ENCODE peak calls at places on chromosomes 3 and 15, in six cellular contexts. X, U, I, Y, M and D are unnamed samples.

GRCh38 chr3:171356251-171356650 is 104.0 kb downstream of the TNIK start:
- DNase-seq in X (no peak), U (no peak), I (no peak), Y (no peak), M (no peak), D (no peak)

GRCh38 chr15:70262591-70263274 is 165.0 kb upstream of the TLE3 start:
- DNase-seq in X (no peak), U (no peak), I (no peak), Y (no peak), M (no peak), D (no peak)

GRCh38 chr3:177111541-177111949 is 85.7 kb downstream of the TBL1XR1 start:
- DNase-seq in X (no peak), U (no peak), I (no peak), Y (no peak), M (no peak), D (no peak)

GRCh38 chr15:85745525-85745924 is 49.2 kb downstream of the KLHL25 start:
- DNase-seq in X (peak; percentile 57), U (no peak), I (no peak), Y (peak; percentile 18), M (no peak), D (no peak)

GRCh38 chr3:178352300-178353021 is 183.8 kb upstream of the KCNMB2 start:
- DNase-seq in X (no peak), U (no peak), I (no peak), Y (no peak), M (no peak), D (no peak)

GRCh38 chr3:33722626-33723370 is 4.7 kb upstream of the CLASP2 start:
- DNase-seq in X (no peak), U (no peak), I (no peak), Y (no peak), M (no peak), D (no peak)

GRCh38 chr15:50259276-50259675 is 6.2 kb downstream of the HDC start:
- DNase-seq in X (no peak), U (no peak), I (no peak), Y (no peak), M (no peak), D (peak; percentile 14)

GRCh38 chr3:194265505-194265892 is 85.6 kb downstream of the CPN2 start:
- DNase-seq in X (peak; percentile 98), U (peak; percentile 73), I (no peak), Y (peak; percentile 86), M (no peak), D (no peak)

GRCh38 chr3:53999725-54000124 is 108.1 kb upstream of the SELENOK start:
- DNase-seq in X (no peak), U (no peak), I (no peak), Y (no peak), M (no peak), D (no peak)

GRCh38 chr3:3648961-3649360 is 150.3 kb upstream of the LRRN1 start:
- DNase-seq in X (no peak), U (no peak), I (no peak), Y (no peak), M (no peak), D (no peak)

GRCh38 chr3:42831321-42831713 is 22.1 kb downstream of the ACKR2 start:
- DNase-seq in X (peak; percentile 79), U (peak; percentile 74), I (peak; percentile 65), Y (peak; percentile 92), M (peak; percentile 76), D (peak; percentile 84)

GRCh38 chr15:76310470-76311070 is 699 bp downstream of the ETFA start:
- DNase-seq in X (no peak), U (no peak), I (no peak), Y (peak; percentile 55), M (no peak), D (peak; percentile 71)

GRCh38 chr3:172142074-172143059 is 103.0 kb downstream of the FNDC3B start:
- DNase-seq in X (no peak), U (no peak), I (no peak), Y (no peak), M (peak; percentile 19), D (no peak)

GRCh38 chr15:91186892-91187644 is 87.0 kb downstream of the SV2B start:
- DNase-seq in X (no peak), U (no peak), I (no peak), Y (peak; percentile 22), M (no peak), D (peak; percentile 8)

GRCh38 chr3:21705769-21706168 is 45.2 kb downstream of the ZNF385D start:
- DNase-seq in X (no peak), U (peak; percentile 56), I (no peak), Y (peak; percentile 68), M (no peak), D (no peak)

GRCh38 chr3:141949972-141950371 is 73.5 kb downstream of the ATP1B3 start:
- DNase-seq in X (no peak), U (no peak), I (no peak), Y (no peak), M (no peak), D (no peak)

GRCh38 chr3:98812851-98813374 is 49.8 kb downstream of the ST3GAL6 start:
- DNase-seq in X (no peak), U (no peak), I (no peak), Y (no peak), M (peak; percentile 9), D (peak; percentile 54)

GRCh38 chr3:138348107-138348949 is at the start of gene MRAS:
- DNase-seq in X (peak; percentile 90), U (peak; percentile 35), I (peak; percentile 57), Y (peak; percentile 87), M (peak; percentile 73), D (peak; percentile 60)
- TF ChIP-seq POLR2A in X (no peak), U (no peak), I (no peak), Y (peak; percentile 87), M (no peak), D (no peak)

GRCh38 chr15:93066834-93067648 is 22.0 kb downstream of the RGMA start:
- DNase-seq in X (no peak), U (no peak), I (no peak), Y (no peak), M (no peak), D (no peak)
- TF ChIP-seq POLR2A in X (no peak), U (no peak), I (no peak), Y (no peak), M (no peak), D (no peak)

DNA sequence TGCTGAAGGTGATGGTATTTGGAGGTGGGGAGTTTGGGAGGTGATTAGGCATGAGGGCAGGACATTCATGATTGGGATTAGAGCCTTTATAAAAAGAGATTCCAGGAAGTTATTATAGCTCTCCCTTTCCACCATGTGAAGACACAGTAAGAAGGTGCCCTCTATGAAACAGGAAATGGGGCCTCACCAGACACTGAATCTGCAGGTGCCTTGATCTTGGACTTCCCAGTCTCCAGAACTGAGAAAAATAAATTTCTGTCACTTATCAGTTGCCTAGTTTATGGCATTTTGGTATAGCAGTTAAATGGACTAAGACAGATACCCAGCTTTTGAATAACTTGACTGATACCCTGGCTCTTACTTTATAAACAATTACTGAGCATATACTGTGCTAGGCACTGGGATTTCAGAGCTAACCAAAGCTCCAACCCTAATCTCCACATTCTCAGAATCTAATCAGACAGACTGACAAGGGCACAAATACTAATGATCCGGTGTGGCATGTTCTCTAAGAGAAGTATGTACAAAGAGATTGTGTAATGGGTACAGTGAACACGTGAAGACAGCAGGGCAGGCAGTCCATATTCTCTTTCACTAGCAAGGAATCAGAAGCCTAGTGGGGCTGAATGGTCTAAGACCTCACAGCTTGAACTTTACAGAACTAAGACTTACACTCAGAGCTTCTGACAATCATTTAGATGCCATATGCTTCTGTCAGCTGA is 343.1 kb downstream of the WDR72 start:
- DNase-seq in X (no peak), U (no peak), I (no peak), Y (no peak), M (no peak), D (no peak)
- TF ChIP-seq POLR2A in X (no peak), U (no peak), I (no peak), Y (no peak), M (no peak), D (no peak)

GRCh38 chr3:49098910-49099630 is 5.2 kb upstream of the QRICH1 start:
- DNase-seq in X (no peak), U (no peak), I (no peak), Y (no peak), M (no peak), D (no peak)

GRCh38 chr3:49092948-49093852 is 671 bp downstream of the QRICH1 start:
- DNase-seq in X (peak; percentile 81), U (peak; percentile 60), I (peak; percentile 49), Y (peak; percentile 83), M (peak; percentile 72), D (peak; percentile 94)

GRCh38 chr3:49098429-49098828 is 4.6 kb upstream of the QRICH1 start:
- DNase-seq in X (no peak), U (no peak), I (no peak), Y (peak; percentile 77), M (peak; percentile 60), D (peak; percentile 58)

DNA sequence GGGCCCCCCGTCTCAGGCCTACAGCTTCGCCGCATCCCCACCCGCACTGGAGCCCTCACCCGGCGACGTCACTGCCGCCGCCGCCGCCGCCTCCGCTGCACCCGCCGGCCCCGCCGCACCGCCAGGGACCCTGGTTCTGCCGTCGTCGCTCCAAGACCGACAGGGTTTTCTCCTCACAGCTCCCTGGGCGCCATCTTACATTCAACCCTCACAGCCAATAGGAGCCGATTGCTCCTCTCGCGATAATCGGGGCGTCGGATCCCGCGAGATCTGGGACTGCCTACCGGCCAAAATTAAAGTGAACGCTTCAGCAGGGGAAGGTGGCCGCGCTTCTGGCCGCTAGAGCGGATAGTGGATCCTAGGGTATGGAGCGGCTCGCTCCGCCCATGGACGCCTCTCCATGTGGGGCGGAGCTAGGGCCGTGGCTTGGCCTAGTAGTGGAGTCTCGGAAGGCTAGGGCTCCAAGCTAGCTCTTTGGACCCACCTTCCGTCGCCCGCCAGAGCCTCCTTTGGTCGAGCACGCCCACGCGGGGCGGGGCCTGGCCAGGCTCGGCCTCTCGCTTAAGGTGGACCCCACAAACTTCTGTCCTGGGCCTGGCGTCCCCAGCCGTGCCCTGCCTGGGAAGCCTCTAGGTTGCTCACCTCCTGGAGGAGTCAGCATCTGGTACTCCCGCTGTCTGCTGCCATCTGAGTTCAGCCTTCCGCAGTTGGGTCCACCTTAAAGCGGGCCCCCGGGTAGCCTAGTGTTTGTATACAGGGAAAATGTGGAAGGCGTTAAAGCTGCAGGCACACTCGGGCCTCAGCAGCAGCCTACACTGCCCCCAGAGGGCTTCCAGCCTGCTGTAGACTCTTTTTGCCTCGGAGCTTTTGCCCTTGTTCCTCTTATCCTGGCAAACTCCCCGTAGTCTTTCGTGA is at the start of gene QRICH1:
- DNase-seq in X (peak; percentile 99), U (peak; percentile 97), I (peak; percentile 97), Y (peak; percentile 99), M (peak; percentile 79), D (peak; percentile 99)
- TF ChIP-seq POLR2A in X (peak; percentile 53), U (no peak), I (peak; percentile 71), Y (peak; percentile 73), M (peak; percentile 85), D (peak; percentile 89)

GRCh38 chr15:89329329-89330084 is 5.1 kb downstream of the POLG start:
- DNase-seq in X (no peak), U (no peak), I (no peak), Y (no peak), M (no peak), D (no peak)

GRCh38 chr15:89330119-89330518 is 4.5 kb downstream of the POLG start:
- DNase-seq in X (no peak), U (no peak), I (no peak), Y (no peak), M (no peak), D (no peak)

GRCh38 chr15:89327113-89327512 is 7.5 kb downstream of the POLG start:
- DNase-seq in X (no peak), U (no peak), I (no peak), Y (no peak), M (no peak), D (no peak)

GRCh38 chr15:89326316-89326715 is 8.3 kb downstream of the POLG start:
- DNase-seq in X (no peak), U (no peak), I (no peak), Y (no peak), M (no peak), D (no peak)

GRCh38 chr15:89328398-89329254 is 6.0 kb downstream of the POLG start:
- DNase-seq in X (no peak), U (no peak), I (no peak), Y (no peak), M (no peak), D (no peak)
- TF ChIP-seq POLR2A in X (no peak), U (no peak), I (no peak), Y (no peak), M (no peak), D (no peak)